ENCODE peak calls at places on chromosomes 16 and 17, in six cellular contexts. Y is A172; Q is ureter; K is T follicular helper cell; U is stimulated activated CD4-positive, alpha-beta T cell treated with anti-CD3 and anti-CD28 coated beads, Interleukin-15, amount 100 ng/mL, for 1 hour; L is AG09319. N is an unnamed sample.

GRCh38 chr17:48479014-48479402 is 49.0 kb upstream of the SKAP1 start:
- DNase-seq in Y (no peak), Q (no peak), K (no peak), U (no peak), L (no peak), N (no peak)

GRCh38 chr16:17173134-17173729 is 297.5 kb downstream of the XYLT1 start:
- DNase-seq in Y (no peak), Q (no peak), K (no peak), U (no peak), L (peak), N (no peak)

GRCh38 chr17:57455063-57455914 is 199.0 kb downstream of the MSI2 start:
- DNase-seq in Y (peak), Q (no peak), K (no peak), U (no peak), L (no peak), N (no peak)

GRCh38 chr17:83173997-83174858 is 94.8 kb downstream of the METRNL start:
- DNase-seq in Y (no peak), Q (peak), K (no peak), U (no peak), L (peak), N (peak)

GRCh38 chr17:32258383-32259121 is 7.1 kb upstream of the RHBDL3 start:
- DNase-seq in Y (no peak), Q (no peak), K (no peak), U (no peak), L (no peak), N (no peak)

GRCh38 chr16:77599793-77600415 is 122.4 kb upstream of the NUDT7 start:
- DNase-seq in Y (peak), Q (no peak), K (no peak), U (no peak), L (no peak), N (peak)

GRCh38 chr16:48082516-48082915 is 73.3 kb downstream of the ABCC12 start:
- DNase-seq in Y (peak), Q (no peak), K (no peak), U (no peak), L (no peak), N (no peak)

GRCh38 chr17:67258836-67259468 is 14.0 kb upstream of the HELZ start:
- DNase-seq in Y (no peak), Q (no peak), K (no peak), U (no peak), L (no peak), N (no peak)

GRCh38 chr17:29051731-29052130 is 8.8 kb downstream of the PIPOX start:
- DNase-seq in Y (no peak), Q (no peak), K (no peak), U (no peak), L (no peak), N (no peak)

GRCh38 chr17:11404431-11404830 is 163.4 kb downstream of the SHISA6 start:
- DNase-seq in Y (no peak), Q (no peak), K (no peak), U (no peak), L (no peak), N (no peak)

GRCh38 chr17:76103274-76104139 is at the start of gene EXOC7:
- DNase-seq in Y (peak), Q (peak), K (peak), U (peak), L (peak), N (peak)

GRCh38 chr17:59378621-59379194 is 47.3 kb downstream of the YPEL2 start:
- DNase-seq in Y (peak), Q (no peak), K (no peak), U (no peak), L (no peak), N (no peak)

GRCh38 chr17:65975878-65976277 is 216.1 kb downstream of the CEP112 start:
- DNase-seq in Y (no peak), Q (no peak), K (no peak), U (no peak), L (no peak), N (no peak)

GRCh38 chr17:3963214-3964201 is 729 bp downstream of the ATP2A3 start:
- DNase-seq in Y (no peak), Q (no peak), K (peak), U (peak), L (no peak), N (no peak)

GRCh38 chr17:6914711-6915110 is 81.1 kb upstream of the ALOX12 start:
- DNase-seq in Y (peak), Q (no peak), K (no peak), U (no peak), L (no peak), N (no peak)

GRCh38 chr17:49898547-49899490 is 51.0 kb upstream of the TAC4 start:
- DNase-seq in Y (peak), Q (no peak), K (no peak), U (no peak), L (no peak), N (no peak)

GRCh38 chr16:47916266-47916665 is 239.5 kb downstream of the ABCC12 start:
- DNase-seq in Y (no peak), Q (no peak), K (no peak), U (no peak), L (no peak), N (no peak)

GRCh38 chr16:54431041-54431996 is 144.7 kb upstream of the IRX3 start:
- DNase-seq in Y (no peak), Q (no peak), K (no peak), U (no peak), L (no peak), N (no peak)

GRCh38 chr17:7046127-7046724 is 2.3 kb upstream of the SLC16A11 start:
- DNase-seq in Y (no peak), Q (peak), K (no peak), U (no peak), L (no peak), N (peak)

GRCh38 chr17:50258647-50259483 is 15.4 kb upstream of the TMEM92 start:
- DNase-seq in Y (no peak), Q (no peak), K (no peak), U (no peak), L (peak), N (no peak)

GRCh38 chr17:69725125-69725524 is 310.6 kb downstream of the MAP2K6 start:
- DNase-seq in Y (no peak), Q (no peak), K (no peak), U (no peak), L (no peak), N (no peak)

N was measured in prostate gland.